ENCODE peak calls at places on chromosome 1, in seven cellular contexts. One of them, this sample, is unnamed.

GRCh38 chr1:41641941-41642527 is 157.6 kb upstream of the EDN2 start:
- DNase-seq in trophoblast cell: no peak
- DNase-seq in mesenchymal stem cell: no peak
- DNase-seq in IMR-90: no peak
- DNase-seq in neuronal stem cell: no peak
- DNase-seq in mesendoderm: no peak
- DNase-seq in H1: no peak
- DNase-seq in this sample: no peak

GRCh38 chr1:201011616-201012015 is 11.9 kb downstream of the KIF21B start:
- DNase-seq in IMR-90: no peak
- DNase-seq in mesendoderm: no peak
- DNase-seq in H1: no peak
- DNase-seq in trophoblast cell: no peak
- DNase-seq in mesenchymal stem cell: no peak
- DNase-seq in neuronal stem cell: no peak
- DNase-seq in this sample: no peak

GRCh38 chr1:67735806-67736627 is 51.0 kb downstream of the GADD45A start:
- DNase-seq in mesendoderm: peak; percentile 44
- DNase-seq in neuronal stem cell: no peak
- DNase-seq in trophoblast cell: peak; percentile 28
- DNase-seq in IMR-90: peak; percentile 96
- DNase-seq in H1: no peak
- DNase-seq in mesenchymal stem cell: peak; percentile 92
- DNase-seq in this sample: no peak

GRCh38 chr1:22373252-22373651 is 78.4 kb upstream of the ZBTB40 start:
- DNase-seq in trophoblast cell: no peak
- DNase-seq in mesendoderm: no peak
- DNase-seq in IMR-90: no peak
- DNase-seq in mesenchymal stem cell: no peak
- DNase-seq in neuronal stem cell: no peak
- DNase-seq in H1: no peak
- DNase-seq in this sample: no peak

GRCh38 chr1:157551694-157552693 is at the start of gene FCRL5:
- DNase-seq in IMR-90: no peak
- DNase-seq in neuronal stem cell: no peak
- DNase-seq in H1: no peak
- DNase-seq in mesendoderm: no peak
- DNase-seq in trophoblast cell: no peak
- DNase-seq in mesenchymal stem cell: no peak
- DNase-seq in this sample: no peak

GRCh38 chr1:202283991-202284390 is 57.7 kb downstream of the UBE2T start:
- DNase-seq in neuronal stem cell: no peak
- DNase-seq in IMR-90: peak; percentile 74
- DNase-seq in mesenchymal stem cell: peak; percentile 77
- DNase-seq in H1: no peak
- DNase-seq in mesendoderm: peak; percentile 64
- DNase-seq in trophoblast cell: peak; percentile 53
- DNase-seq in this sample: no peak

GRCh38 chr1:32759521-32759980 is 57.0 kb upstream of the SYNC start:
- DNase-seq in neuronal stem cell: no peak
- DNase-seq in H1: no peak
- DNase-seq in trophoblast cell: peak; percentile 47
- DNase-seq in IMR-90: no peak
- DNase-seq in mesendoderm: peak; percentile 68
- DNase-seq in mesenchymal stem cell: no peak
- DNase-seq in this sample: no peak

GRCh38 chr1:10686404-10687040 is 109.9 kb downstream of the CASZ1 start:
- DNase-seq in mesendoderm: peak; percentile 69
- DNase-seq in neuronal stem cell: no peak
- DNase-seq in mesenchymal stem cell: no peak
- DNase-seq in IMR-90: no peak
- DNase-seq in H1: no peak
- DNase-seq in trophoblast cell: no peak
- DNase-seq in this sample: no peak

GRCh38 chr1:198681831-198682756 is 43.3 kb downstream of the PTPRC start:
- DNase-seq in mesenchymal stem cell: peak; percentile 97
- DNase-seq in H1: no peak
- DNase-seq in IMR-90: peak; percentile 93
- DNase-seq in trophoblast cell: peak; percentile 55
- DNase-seq in neuronal stem cell: peak; percentile 33
- DNase-seq in mesendoderm: peak; percentile 80
- DNase-seq in this sample: no peak

GRCh38 chr1:56547977-56548376 is 31.4 kb downstream of the PLPP3 start:
- DNase-seq in mesendoderm: no peak
- DNase-seq in IMR-90: no peak
- DNase-seq in trophoblast cell: peak; percentile 76
- DNase-seq in mesenchymal stem cell: no peak
- DNase-seq in neuronal stem cell: no peak
- DNase-seq in H1: no peak
- DNase-seq in this sample: no peak

GRCh38 chr1:62294211-62294610 is 25.0 kb downstream of the KANK4 start:
- DNase-seq in mesendoderm: peak; percentile 69
- DNase-seq in mesenchymal stem cell: no peak
- DNase-seq in trophoblast cell: peak; percentile 44
- DNase-seq in H1: no peak
- DNase-seq in neuronal stem cell: no peak
- DNase-seq in IMR-90: no peak
- DNase-seq in this sample: peak; percentile 59

GRCh38 chr1:21302747-21303715 is 12.8 kb upstream of the ECE1 start:
- DNase-seq in neuronal stem cell: no peak
- DNase-seq in IMR-90: peak; percentile 93
- DNase-seq in H1: no peak
- DNase-seq in trophoblast cell: peak; percentile 64
- DNase-seq in mesenchymal stem cell: peak; percentile 90
- DNase-seq in mesendoderm: no peak
- DNase-seq in this sample: no peak

GRCh38 chr1:51875836-51876235 is 2.7 kb downstream of the NRDC start:
- DNase-seq in H1: no peak
- DNase-seq in mesenchymal stem cell: no peak
- DNase-seq in mesendoderm: no peak
- DNase-seq in neuronal stem cell: no peak
- DNase-seq in IMR-90: no peak
- DNase-seq in trophoblast cell: no peak
- DNase-seq in this sample: no peak

GRCh38 chr1:51871351-51871975 is 7.1 kb downstream of the NRDC start:
- DNase-seq in H1: no peak
- DNase-seq in trophoblast cell: no peak
- DNase-seq in mesendoderm: no peak
- DNase-seq in neuronal stem cell: no peak
- DNase-seq in mesenchymal stem cell: no peak
- DNase-seq in IMR-90: no peak
- DNase-seq in this sample: no peak

GRCh38 chr1:51867479-51868232 is 10.9 kb downstream of the NRDC start:
- DNase-seq in mesenchymal stem cell: no peak
- DNase-seq in neuronal stem cell: no peak
- DNase-seq in trophoblast cell: no peak
- DNase-seq in mesendoderm: no peak
- DNase-seq in H1: no peak
- DNase-seq in IMR-90: no peak
- DNase-seq in this sample: no peak

GRCh38 chr1:51875291-51875772 is 3.2 kb downstream of the NRDC start:
- DNase-seq in mesenchymal stem cell: no peak
- DNase-seq in neuronal stem cell: no peak
- DNase-seq in mesendoderm: no peak
- DNase-seq in trophoblast cell: no peak
- DNase-seq in H1: no peak
- DNase-seq in IMR-90: no peak
- DNase-seq in this sample: no peak

DNA sequence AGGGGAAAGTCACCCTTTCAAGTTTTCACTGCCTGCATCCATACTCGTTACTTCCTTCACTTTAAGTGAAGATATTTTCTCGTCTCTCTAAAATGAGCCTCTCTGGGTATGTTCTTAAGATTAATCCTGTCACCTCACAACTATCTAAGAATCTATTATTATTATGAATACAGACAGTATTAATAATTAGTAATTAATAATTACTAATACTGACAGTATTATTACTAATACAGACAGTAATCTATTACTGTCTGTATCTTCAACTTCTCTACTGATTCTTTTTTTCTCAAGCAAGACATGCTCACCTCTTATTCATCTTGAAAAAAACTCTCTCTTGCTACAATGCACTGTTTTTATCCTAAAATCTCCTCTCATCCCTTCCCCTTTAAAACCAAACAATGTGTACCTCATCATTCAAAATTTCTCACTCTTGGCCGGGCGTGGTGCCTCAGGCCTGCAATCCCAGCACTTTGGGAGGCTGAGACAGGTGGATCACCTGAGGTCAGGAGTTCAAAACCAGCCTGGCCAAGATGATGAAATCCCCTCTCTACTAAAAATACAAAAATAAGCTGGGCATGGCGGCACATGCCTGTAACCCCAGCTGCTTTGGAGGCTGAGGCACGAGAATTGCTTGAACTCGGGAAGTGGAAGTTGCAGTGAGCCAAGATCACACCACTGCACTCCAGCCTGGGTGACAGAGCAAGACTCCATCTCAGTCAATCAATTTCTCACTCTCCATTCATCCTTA is 7.8 kb downstream of the NRDC start:
- DNase-seq in IMR-90: no peak
- DNase-seq in trophoblast cell: no peak
- DNase-seq in mesendoderm: no peak
- DNase-seq in neuronal stem cell: no peak
- DNase-seq in H1: no peak
- DNase-seq in mesenchymal stem cell: no peak
- DNase-seq in this sample: no peak
- H2BK120ac ChIP-seq in IMR-90: no peak overlapping the region
- H2BK120ac ChIP-seq in trophoblast cell: no peak overlapping the region
- H2BK120ac ChIP-seq in mesendoderm: no peak overlapping the region
- H2BK120ac ChIP-seq in neuronal stem cell: no peak overlapping the region
- H2BK120ac ChIP-seq in H1: no peak overlapping the region
- H2BK120ac ChIP-seq in mesenchymal stem cell: no peak overlapping the region
- H2BK120ac ChIP-seq in this sample: no peak overlapping the region

GRCh38 chr1:196873385-196873784 is 14.5 kb upstream of the CFHR4 start:
- DNase-seq in mesenchymal stem cell: no peak
- DNase-seq in IMR-90: no peak
- DNase-seq in trophoblast cell: no peak
- DNase-seq in neuronal stem cell: no peak
- DNase-seq in mesendoderm: no peak
- DNase-seq in H1: no peak
- DNase-seq in this sample: no peak
- H3K4ac ChIP-seq in mesenchymal stem cell: no peak overlapping the region
- H3K4ac ChIP-seq in IMR-90: no peak overlapping the region
- H3K4ac ChIP-seq in trophoblast cell: no peak overlapping the region
- H3K4ac ChIP-seq in neuronal stem cell: no peak overlapping the region
- H3K4ac ChIP-seq in mesendoderm: no peak overlapping the region
- H3K4ac ChIP-seq in H1: no peak overlapping the region
- H3K4ac ChIP-seq in this sample: no peak overlapping the region

DNA sequence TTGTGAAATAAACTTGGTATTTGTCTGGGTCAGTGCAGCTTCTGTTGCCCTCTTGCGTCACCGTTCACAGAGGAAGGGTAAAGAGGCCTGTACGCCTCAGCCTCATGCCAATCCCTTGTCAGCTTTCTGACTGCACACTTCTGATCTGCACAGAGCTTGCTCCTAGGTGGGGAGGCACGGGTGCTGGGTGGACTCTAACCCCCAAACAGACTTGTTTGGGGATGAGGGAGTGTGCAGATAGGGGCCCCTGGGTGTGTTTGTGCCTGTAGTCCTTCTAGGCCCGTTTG is 803 bp upstream of the B4GALT2 start:
- DNase-seq in mesendoderm: no peak
- DNase-seq in H1: no peak
- DNase-seq in trophoblast cell: no peak
- DNase-seq in IMR-90: no peak
- DNase-seq in neuronal stem cell: no peak
- DNase-seq in mesenchymal stem cell: no peak
- DNase-seq in this sample: no peak
- H2BK120ac ChIP-seq in mesendoderm: no peak overlapping the region
- H2BK120ac ChIP-seq in H1: no peak overlapping the region
- H2BK120ac ChIP-seq in trophoblast cell: no peak overlapping the region
- H2BK120ac ChIP-seq in IMR-90: no peak overlapping the region
- H2BK120ac ChIP-seq in neuronal stem cell: no peak overlapping the region
- H2BK120ac ChIP-seq in mesenchymal stem cell: no peak overlapping the region
- H2BK120ac ChIP-seq in this sample: no peak overlapping the region

GRCh38 chr1:228919919-228920318 is 184.6 kb downstream of the RHOU start:
- DNase-seq in IMR-90: no peak
- DNase-seq in mesendoderm: peak; percentile 28
- DNase-seq in neuronal stem cell: no peak
- DNase-seq in trophoblast cell: no peak
- DNase-seq in mesenchymal stem cell: no peak
- DNase-seq in H1: no peak
- DNase-seq in this sample: no peak
- H3K4ac ChIP-seq in IMR-90: no peak overlapping the region
- H3K4ac ChIP-seq in mesendoderm: no peak overlapping the region
- H3K4ac ChIP-seq in neuronal stem cell: no peak overlapping the region
- H3K4ac ChIP-seq in trophoblast cell: no peak overlapping the region
- H3K4ac ChIP-seq in mesenchymal stem cell: no peak overlapping the region
- H3K4ac ChIP-seq in H1: no peak overlapping the region
- H3K4ac ChIP-seq in this sample: no peak overlapping the region

DNA sequence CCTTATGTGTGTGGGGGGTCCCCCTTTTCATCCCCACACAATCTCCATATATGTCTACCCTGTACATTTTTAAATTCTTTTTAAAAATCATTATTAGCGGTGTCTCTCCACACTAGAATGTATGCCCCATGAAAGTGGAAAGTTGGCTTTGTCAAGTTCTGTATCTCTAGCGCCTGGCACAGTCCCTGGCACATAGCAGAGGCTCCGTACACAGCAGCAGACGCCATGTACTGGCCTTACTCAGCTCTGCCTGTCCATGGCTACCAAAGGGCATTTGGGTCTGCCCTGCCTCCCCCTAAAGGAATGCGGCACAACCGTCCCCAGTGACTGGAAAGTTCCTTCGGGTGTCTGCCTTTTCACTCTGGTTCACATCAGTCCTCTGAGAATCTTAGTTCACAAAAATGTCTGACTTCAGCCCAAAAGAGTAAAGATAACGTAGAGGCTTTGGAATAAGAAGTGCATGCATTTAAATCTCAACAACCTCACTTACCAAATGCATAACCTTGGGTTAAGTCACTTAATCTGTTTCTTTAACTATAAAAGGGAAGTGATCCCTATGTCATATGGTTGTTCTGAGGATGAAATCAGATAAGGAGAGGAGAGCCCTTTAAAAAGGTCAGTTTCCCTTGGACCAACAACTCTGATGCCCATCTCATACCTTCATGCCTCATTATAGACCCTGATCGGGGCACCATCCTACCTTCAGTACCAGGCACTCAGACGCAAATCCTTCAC is 61.1 kb downstream of the CD46 start:
- DNase-seq in H1: no peak
- DNase-seq in IMR-90: no peak
- DNase-seq in trophoblast cell: no peak
- DNase-seq in neuronal stem cell: no peak
- DNase-seq in mesenchymal stem cell: no peak
- DNase-seq in mesendoderm: no peak
- DNase-seq in this sample: no peak
- H2BK120ac ChIP-seq in H1: no peak overlapping the region
- H2BK120ac ChIP-seq in IMR-90: no peak overlapping the region
- H2BK120ac ChIP-seq in trophoblast cell: no peak overlapping the region
- H2BK120ac ChIP-seq in neuronal stem cell: no peak overlapping the region
- H2BK120ac ChIP-seq in mesenchymal stem cell: no peak overlapping the region
- H2BK120ac ChIP-seq in mesendoderm: no peak overlapping the region
- H2BK120ac ChIP-seq in this sample: no peak overlapping the region

DNA sequence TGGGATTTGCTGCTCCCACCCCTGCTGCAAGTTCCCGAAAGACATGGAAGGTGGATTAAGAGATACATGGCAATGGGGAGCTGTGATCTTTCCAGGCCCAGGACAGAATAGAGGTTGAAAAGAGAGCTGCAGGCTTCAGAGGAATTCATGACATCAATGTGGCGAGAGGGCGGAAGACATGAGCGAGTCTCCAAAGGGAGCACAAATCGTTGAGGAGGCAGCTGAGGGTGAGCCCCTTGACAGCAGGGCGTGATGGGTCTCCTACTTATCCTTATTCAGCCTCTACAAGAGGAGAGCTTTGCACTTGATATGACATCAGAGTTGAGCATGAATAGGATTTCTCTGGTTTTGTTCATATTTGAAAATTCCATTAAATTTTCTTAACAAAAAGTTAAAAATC is 45.5 kb upstream of the TACSTD2 start:
- DNase-seq in neuronal stem cell: no peak
- DNase-seq in IMR-90: no peak
- DNase-seq in mesendoderm: no peak
- DNase-seq in mesenchymal stem cell: no peak
- DNase-seq in H1: no peak
- DNase-seq in trophoblast cell: no peak
- DNase-seq in this sample: no peak
- H3K4ac ChIP-seq in neuronal stem cell: no peak overlapping the region
- H3K4ac ChIP-seq in IMR-90: no peak overlapping the region
- H3K4ac ChIP-seq in mesendoderm: no peak overlapping the region
- H3K4ac ChIP-seq in mesenchymal stem cell: no peak overlapping the region
- H3K4ac ChIP-seq in H1: no peak overlapping the region
- H3K4ac ChIP-seq in trophoblast cell: no peak overlapping the region
- H3K4ac ChIP-seq in this sample: no peak overlapping the region

This sample was measured in H9.